ENCODE peak calls at places on chromosome 10, in four cellular contexts. M is epithelial cell of esophagus, X is substantia nigra, U is left ventricle myocardium inferior. S is an unnamed sample.

GRCh38 chr10:667096-667495 is 22.4 kb downstream of the DIP2C start:
- DNase-seq in X (no peak), M (no peak), U (no peak), S (no peak)

GRCh38 chr10:26857991-26858706 is 2.6 kb downstream of the ABI1 start:
- DNase-seq in X (no peak), M (peak; percentile 53), U (no peak), S (peak; percentile 37)

GRCh38 chr10:49634053-49634660 is 20.3 kb downstream of the CHAT start:
- DNase-seq in X (no peak), M (no peak), U (no peak), S (no peak)

GRCh38 chr10:44353721-44354120 is 31.2 kb downstream of the CXCL12 start:
- DNase-seq in X (no peak), U (no peak), M (no peak), S (no peak)

GRCh38 chr10:3702056-3702546 is 82.9 kb downstream of the KLF6 start:
- DNase-seq in M (no peak), U (no peak), X (no peak), S (no peak)

GRCh38 chr10:113326160-113327111 is 226.4 kb upstream of the HABP2 start:
- DNase-seq in X (no peak), U (no peak), M (peak; percentile 73), S (peak; percentile 39)

GRCh38 chr10:117942261-117942660 is 104.5 kb downstream of the RAB11FIP2 start:
- DNase-seq in X (no peak), M (peak; percentile 56), U (no peak), S (no peak)

GRCh38 chr10:49690673-49691356 is 11.4 kb downstream of the C10orf53 start:
- DNase-seq in U (no peak), X (no peak), M (no peak), S (no peak)

GRCh38 chr10:126571203-126571602 is 99.3 kb downstream of the C10orf90 start:
- DNase-seq in X (no peak), U (no peak), M (no peak), S (no peak)

GRCh38 chr10:128739937-128740336 is 613.7 kb upstream of the MKI67 start:
- DNase-seq in U (no peak), X (no peak), M (no peak), S (no peak)

GRCh38 chr10:96971324-96971723 is 139.2 kb downstream of the LCOR start:
- DNase-seq in U (no peak), M (no peak), X (no peak), S (no peak)

GRCh38 chr10:86423739-86424138 is 57.1 kb upstream of the GRID1 start:
- DNase-seq in M (no peak), U (no peak), X (no peak), S (no peak)

GRCh38 chr10:97234403-97234802 is 48.6 kb upstream of the SLIT1 start:
- DNase-seq in X (no peak), M (peak; percentile 60), U (no peak), S (peak; percentile 30)

GRCh38 chr10:44864637-44865288 is 46.4 kb upstream of the TMEM72 start:
- DNase-seq in M (peak; percentile 73), X (peak; percentile 83), U (peak; percentile 92), S (peak; percentile 88)

GRCh38 chr10:88089498-88089897 is 226.1 kb downstream of the PTEN start:
- DNase-seq in U (no peak), X (no peak), M (no peak), S (no peak)

GRCh38 chr10:29443745-29444523 is 155.1 kb downstream of the LYZL1 start:
- DNase-seq in U (no peak), X (no peak), M (peak; percentile 78), S (no peak)

GRCh38 chr10:96133135-96133534 is 3.0 kb downstream of the ZNF518A start:
- DNase-seq in X (no peak), M (peak; percentile 65), U (no peak), S (no peak)

GRCh38 chr10:26540601-26541000 is 102.5 kb downstream of the APBB1IP start:
- DNase-seq in U (no peak), M (no peak), X (no peak), S (peak; percentile 34)

GRCh38 chr10:110076559-110077318 is 69.0 kb downstream of the ADD3 start:
- DNase-seq in M (peak; percentile 89), U (no peak), X (no peak), S (peak; percentile 28)

GRCh38 chr10:116978906-116979305 is 26.1 kb downstream of the SHTN1 start:
- DNase-seq in X (no peak), U (no peak), M (no peak), S (no peak)

GRCh38 chr10:92778091-92778490 is 70.2 kb upstream of the EXOC6 start:
- DNase-seq in U (no peak), M (peak; percentile 58), X (no peak), S (no peak)

GRCh38 chr10:30691601-30692015 is 62.1 kb upstream of the LYZL2 start:
- DNase-seq in U (no peak), X (no peak), M (no peak), S (no peak)

GRCh38 chr10:104316321-104317099 is 21.8 kb downstream of the ITPRIP start:
- DNase-seq in M (no peak), X (no peak), U (no peak), S (no peak)

GRCh38 chr10:49595003-49595712 is 15.0 kb upstream of the SLC18A3 start:
- DNase-seq in X (no peak), U (no peak), M (no peak), S (peak; percentile 10)

GRCh38 chr10:28094121-28094520 is 95.2 kb upstream of the ODAD2 start:
- DNase-seq in M (no peak), U (no peak), X (no peak), S (no peak)

GRCh38 chr10:119131512-119132240 is 27.8 kb downstream of the DENND10 start:
- DNase-seq in X (peak; percentile 1), U (no peak), M (no peak), S (peak; percentile 56)

GRCh38 chr10:62163024-62163423 is 105.6 kb downstream of the RTKN2 start:
- DNase-seq in X (no peak), U (no peak), M (no peak), S (no peak)

GRCh38 chr10:114879541-114880158 is 58.1 kb downstream of the FHIP2A start:
- DNase-seq in X (peak; percentile 2), U (no peak), M (peak; percentile 20), S (peak; percentile 41)

GRCh38 chr10:69569144-69569934 is 3.9 kb downstream of the NEUROG3 start:
- DNase-seq in U (no peak), X (no peak), M (no peak), S (no peak)

GRCh38 chr10:98444314-98445006 is 2.3 kb downstream of the HPS1 start:
- DNase-seq in M (no peak), U (no peak), X (no peak), S (no peak)

GRCh38 chr10:43137701-43137970 is 609 bp upstream of the CSGALNACT2 start:
- DNase-seq in M (peak; percentile 20), U (peak; percentile 52), X (peak; percentile 81), S (no peak)

GRCh38 chr10:14659626-14660196 is 115.0 kb downstream of the FAM107B start:
- DNase-seq in M (no peak), U (no peak), X (no peak), S (peak; percentile 63)

GRCh38 chr10:107689318-107689717 is 524.8 kb upstream of the SORCS1 start:
- DNase-seq in M (no peak), U (no peak), X (no peak), S (no peak)

GRCh38 chr10:121330528-121330927 is 267.7 kb downstream of the FGFR2 start:
- DNase-seq in U (no peak), M (no peak), X (no peak), S (no peak)

GRCh38 chr10:17835688-17836087 is 26.5 kb downstream of the MRC1 start:
- DNase-seq in M (peak; percentile 90), U (no peak), X (no peak), S (no peak)

GRCh38 chr10:99700649-99701048 is 31.3 kb downstream of the COX15 start:
- DNase-seq in U (no peak), X (no peak), M (no peak), S (no peak)